ENCODE peak calls at places on chromosomes 1 and 21, in ten cellular contexts. K is right atrium auricular region; Z is CD8-positive, alpha-beta memory T cell; V is uterus; O is transverse colon; Q is spleen; H is cardiac muscle cell; C is adipocyte; P is lung; W is small intestine. Y is an unnamed sample.
A peak's percentile ranks its signal among the peaks of the same experiment; 100 is the strongest.

GRCh38 chr1:115727706-115728249 is 40.7 kb downstream of the CASQ2 start:
- DNase-seq in K (peak; percentile 82), Z (no peak), V (peak; percentile 67), O (peak; percentile 53), Q (no peak), H (peak; percentile 98), C (peak; percentile 93), P (peak; percentile 65), W (no peak), Y (no peak)

GRCh38 chr1:50424940-50425375 is 1.7 kb upstream of the DMRTA2 start:
- DNase-seq in K (no peak), Z (no peak), V (no peak), O (no peak), Q (no peak), H (no peak), C (no peak), P (no peak), W (no peak), Y (no peak)

GRCh38 chr1:203038217-203038741 is 12.0 kb downstream of the PPFIA4 start:
- DNase-seq in K (peak; percentile 77), Z (no peak), V (peak; percentile 53), O (peak; percentile 18), Q (no peak), H (peak; percentile 65), C (peak; percentile 78), P (no peak), W (no peak), Y (no peak)

GRCh38 chr1:231638647-231639046 is 12.1 kb downstream of the DISC1 start:
- DNase-seq in K (no peak), Z (no peak), V (no peak), O (no peak), Q (no peak), H (no peak), C (no peak), P (no peak), W (no peak), Y (no peak)

GRCh38 chr1:29033829-29034466 is 89.8 kb downstream of the TMEM200B start:
- DNase-seq in K (no peak), Z (peak; percentile 16), V (no peak), O (no peak), Q (no peak), H (peak; percentile 67), C (peak; percentile 76), P (no peak), W (peak; percentile 57), Y (no peak)

GRCh38 chr1:246564839-246565750 is 966 bp downstream of the TFB2M start:
- DNase-seq in K (no peak), Z (no peak), V (no peak), O (no peak), Q (peak; percentile 82), H (no peak), C (no peak), P (no peak), W (no peak), Y (no peak)

GRCh38 chr1:110087812-110088738 is 17.6 kb upstream of the ALX3 start:
- DNase-seq in K (no peak), Z (peak; percentile 32), V (peak; percentile 50), O (peak; percentile 47), Q (peak; percentile 66), H (peak; percentile 68), C (peak; percentile 87), P (peak; percentile 42), W (peak; percentile 70), Y (peak; percentile 17)

GRCh38 chr1:101506541-101507164 is 269.8 kb downstream of the S1PR1 start:
- DNase-seq in K (no peak), Z (peak; percentile 35), V (no peak), O (peak; percentile 13), Q (no peak), H (peak; percentile 57), C (peak; percentile 68), P (no peak), W (peak; percentile 57), Y (peak; percentile 6)

GRCh38 chr21:43777953-43778352 is 1.8 kb upstream of the CSTB start:
- DNase-seq in K (no peak), Z (no peak), V (no peak), O (no peak), Q (no peak), H (no peak), C (no peak), P (no peak), W (no peak), Y (no peak)

GRCh38 chr21:43775795-43776430 is at the start of gene CSTB:
- DNase-seq in K (peak; percentile 75), Z (peak; percentile 78), V (peak; percentile 68), O (peak; percentile 87), Q (peak; percentile 96), H (peak; percentile 68), C (peak; percentile 88), P (peak; percentile 91), W (peak; percentile 78), Y (peak; percentile 79)

GRCh38 chr21:43775190-43775589 is 918 bp downstream of the CSTB start:
- DNase-seq in K (no peak), Z (no peak), V (no peak), O (no peak), Q (no peak), H (no peak), C (no peak), P (no peak), W (no peak), Y (no peak)

GRCh38 chr21:43779660-43780059 is 3.6 kb upstream of the CSTB start:
- DNase-seq in K (no peak), Z (no peak), V (no peak), O (peak; percentile 50), Q (no peak), H (no peak), C (no peak), P (no peak), W (no peak), Y (no peak)

DNA sequence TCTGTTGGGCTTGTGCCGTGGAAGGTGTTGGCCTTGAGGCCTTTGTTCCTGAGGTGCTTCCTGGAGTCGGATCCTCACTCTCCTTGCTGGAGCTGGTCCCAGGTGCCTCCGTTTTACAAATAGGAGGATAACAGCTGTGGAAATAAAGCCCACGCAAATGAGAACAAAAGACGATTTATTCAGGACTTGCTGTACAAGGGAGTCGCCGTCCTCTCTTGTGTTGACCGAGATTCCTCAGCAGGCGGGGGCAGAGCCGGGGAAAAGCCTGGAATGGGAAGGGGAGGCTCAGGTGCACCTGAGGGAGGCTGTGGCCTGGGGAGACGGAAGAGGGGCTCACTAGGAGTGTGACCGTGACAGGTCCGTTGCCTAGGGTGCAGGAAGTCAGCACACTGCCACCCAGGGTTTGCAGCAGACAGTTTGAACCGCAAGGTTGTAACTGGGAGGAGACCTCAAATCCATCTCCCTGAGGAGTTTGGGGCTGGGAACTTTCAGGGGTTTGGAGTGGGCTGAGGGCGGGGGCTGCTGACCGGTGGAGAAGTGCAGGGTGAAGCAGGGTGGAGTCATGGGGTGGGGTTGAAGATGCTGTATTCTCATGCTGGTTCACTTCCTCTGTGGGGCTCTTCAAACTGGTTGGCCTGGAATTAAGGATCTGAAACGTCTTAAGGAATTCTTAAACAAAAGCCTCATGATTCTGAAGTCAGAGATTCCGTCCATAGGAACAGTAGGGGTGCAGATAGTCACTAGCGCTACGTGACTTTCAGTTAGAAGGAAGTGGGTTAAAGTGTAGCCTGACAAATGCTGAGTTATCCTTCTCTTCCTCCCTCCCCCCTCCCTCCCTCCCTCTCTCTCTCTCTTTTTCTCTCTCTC is 2.6 kb upstream of the CSTB start:
- DNase-seq in K (no peak), Z (no peak), V (no peak), O (no peak), Q (peak; percentile 68), H (no peak), C (no peak), P (no peak), W (no peak), Y (no peak)
- H3K4me3 ChIP-seq in K (no peak overlapping the region), Z (no peak overlapping the region), V (no peak overlapping the region), O (no peak overlapping the region), Q (no peak overlapping the region), H (no peak overlapping the region), C (no peak overlapping the region), P (no peak overlapping the region), W (no peak overlapping the region), Y (no peak overlapping the region)

DNA sequence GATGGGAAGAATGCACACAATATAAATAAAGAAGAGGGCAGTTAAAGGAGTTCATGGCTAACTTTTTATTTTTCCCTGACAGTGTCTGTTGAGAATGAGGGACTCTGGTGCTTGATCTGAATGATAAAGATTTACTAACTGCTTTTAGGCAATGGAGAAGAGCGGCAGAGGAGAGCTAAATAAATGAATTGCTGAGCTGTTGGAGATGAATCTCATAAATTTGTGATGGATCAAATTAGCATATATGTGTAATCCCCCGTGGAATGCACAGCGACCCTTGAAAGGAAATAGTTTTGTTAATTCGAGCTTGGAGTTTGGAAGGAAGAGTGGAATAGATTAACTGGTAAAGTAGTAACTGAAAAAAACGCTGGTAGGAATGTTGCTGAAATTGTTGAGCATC is 40.2 kb downstream of the HMCN1 start:
- DNase-seq in K (no peak), Z (no peak), V (no peak), O (no peak), Q (no peak), H (no peak), C (no peak), P (no peak), W (no peak), Y (no peak)
- H3K4me1 ChIP-seq in K (no peaks in the 10 kb centered on the region), Z (no peaks in the 10 kb centered on the region), V (no peaks in the 10 kb centered on the region), O (no peaks in the 10 kb centered on the region), Q (no peaks in the 10 kb centered on the region), H (peaks cover 3% of the 10 kb centered on the region), C (peaks cover 5% of the 10 kb centered on the region), P (no peaks in the 10 kb centered on the region), W (no peaks in the 10 kb centered on the region), Y (no peaks in the 10 kb centered on the region)

DNA sequence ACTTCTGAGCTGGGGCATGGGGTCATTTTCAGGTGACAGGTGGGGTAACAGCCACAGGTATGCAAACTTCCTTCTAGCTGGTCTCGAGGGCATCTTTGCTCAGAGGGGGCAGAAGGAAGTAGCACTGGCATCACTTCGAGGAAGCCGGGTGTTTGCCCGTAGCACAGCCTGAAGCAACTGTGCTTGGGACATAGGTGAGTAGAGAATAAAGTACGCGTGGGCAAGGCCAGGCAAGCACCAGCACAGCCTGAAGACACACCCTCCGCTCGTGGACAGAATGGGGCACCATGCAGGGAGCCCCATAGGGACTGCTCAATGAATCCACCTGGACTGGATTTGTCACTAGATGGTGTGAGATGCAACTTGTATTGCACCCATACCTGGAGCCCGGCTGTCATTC is 167.1 kb downstream of the KCNJ6 start:
- DNase-seq in K (no peak), Z (no peak), V (no peak), O (no peak), Q (no peak), H (no peak), C (no peak), P (no peak), W (no peak), Y (no peak)
- H3K4me3 ChIP-seq in K (no peak overlapping the region), Z (no peak overlapping the region), V (no peak overlapping the region), O (no peak overlapping the region), Q (no peak overlapping the region), H (no peak overlapping the region), C (no peak overlapping the region), P (no peak overlapping the region), W (no peak overlapping the region), Y (no peak overlapping the region)

GRCh38 chr1:113029822-113030221 is 43.2 kb upstream of the LRIG2 start:
- DNase-seq in K (no peak), Z (no peak), V (no peak), O (no peak), Q (no peak), H (no peak), C (no peak), P (no peak), W (no peak), Y (no peak)

GRCh38 chr1:113031060-113031933 is 41.7 kb upstream of the LRIG2 start:
- DNase-seq in K (no peak), Z (no peak), V (no peak), O (no peak), Q (no peak), H (no peak), C (no peak), P (no peak), W (no peak), Y (no peak)

GRCh38 chr1:113021430-113022085 is 51.4 kb upstream of the LRIG2 start:
- DNase-seq in K (no peak), Z (no peak), V (peak; percentile 27), O (no peak), Q (no peak), H (peak; percentile 68), C (peak; percentile 55), P (no peak), W (no peak), Y (no peak)

GRCh38 chr1:113027008-113027407 is 46.0 kb upstream of the LRIG2 start:
- DNase-seq in K (no peak), Z (no peak), V (no peak), O (no peak), Q (no peak), H (no peak), C (no peak), P (no peak), W (no peak), Y (no peak)

DNA sequence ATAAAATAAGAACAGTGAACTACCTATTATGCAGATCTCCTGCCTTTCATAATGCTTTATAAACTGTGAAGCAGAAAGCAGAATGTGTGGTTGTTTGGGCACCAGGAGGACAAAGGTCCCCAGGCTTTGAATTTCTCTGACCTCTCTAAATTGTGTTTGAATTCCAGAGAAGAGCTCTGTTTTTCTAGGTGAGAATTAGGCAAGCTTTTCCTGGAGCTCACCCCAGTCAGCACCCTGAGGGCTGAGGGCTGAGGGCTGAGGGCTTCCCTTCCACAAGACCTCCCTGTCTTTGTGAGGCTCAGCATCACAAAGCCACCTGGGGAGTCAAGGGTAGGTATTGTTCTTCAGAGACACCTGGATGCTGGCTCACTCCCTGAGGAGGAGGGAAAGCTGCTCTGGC is 45.5 kb upstream of the LRIG2 start:
- DNase-seq in K (no peak), Z (no peak), V (no peak), O (no peak), Q (no peak), H (no peak), C (no peak), P (no peak), W (no peak), Y (no peak)
- H3K4me1 ChIP-seq in K (no peaks in the 10 kb centered on the region), Z (no peaks in the 10 kb centered on the region), V (no peaks in the 10 kb centered on the region), O (no peaks in the 10 kb centered on the region), Q (no peaks in the 10 kb centered on the region), H (peaks cover 32% of the 10 kb centered on the region), C (no peaks in the 10 kb centered on the region), P (no peaks in the 10 kb centered on the region), W (no peaks in the 10 kb centered on the region), Y (no peaks in the 10 kb centered on the region)